ENCODE peak calls at places on chromosomes 13 and 19, in seven cellular contexts. X is IMR-90, N is psoas muscle, U is heart right ventricle, F is pancreas, C is heart left ventricle, A is GM23338. H is an unnamed sample.

GRCh38 chr13:31036717-31037116 is 104.3 kb downstream of the TEX26 start:
- ATAC-seq in X (no peak), N (no peak), U (no peak), F (no peak), C (no peak), A (no peak), H (no peak)

GRCh38 chr19:14796021-14796420 is 17.7 kb upstream of the ADGRE2 start:
- ATAC-seq in X (no peak), N (no peak), U (no peak), F (no peak), C (no peak), A (no peak), H (no peak)

GRCh38 chr19:3576696-3577443 is 4.1 kb downstream of the HMG20B start:
- ATAC-seq in X (no peak), N (peak), U (peak), F (no peak), C (peak), A (peak), H (peak)

GRCh38 chr13:109694972-109695371 is 91.4 kb downstream of the IRS2 start:
- ATAC-seq in X (no peak), N (no peak), U (no peak), F (no peak), C (no peak), A (no peak), H (no peak)

GRCh38 chr19:21138130-21138529 is 3.7 kb upstream of the ZNF431 start:
- ATAC-seq in X (no peak), N (no peak), U (no peak), F (no peak), C (no peak), A (no peak), H (no peak)

GRCh38 chr13:40271511-40271910 is 394.9 kb downstream of the FOXO1 start:
- ATAC-seq in X (no peak), N (peak), U (peak), F (peak), C (peak), A (peak), H (peak)

GRCh38 chr13:27907139-27907787 is 12.5 kb upstream of the PDX1 start:
- ATAC-seq in X (no peak), N (no peak), U (no peak), F (no peak), C (no peak), A (no peak), H (no peak)

GRCh38 chr13:76632388-76633044 is 253.7 kb downstream of the KCTD12 start:
- ATAC-seq in X (peak), N (no peak), U (no peak), F (no peak), C (no peak), A (peak), H (no peak)

GRCh38 chr19:8557637-8558238 is 19.5 kb downstream of the MYO1F start:
- ATAC-seq in X (peak), N (no peak), U (peak), F (no peak), C (no peak), A (no peak), H (no peak)

GRCh38 chr13:35378939-35379338 is 97.5 kb downstream of the MAB21L1 start:
- ATAC-seq in X (peak), N (no peak), U (no peak), F (no peak), C (no peak), A (no peak), H (no peak)

GRCh38 chr13:79469608-79470007 is 11.3 kb upstream of the NDFIP2 start:
- ATAC-seq in X (no peak), N (no peak), U (no peak), F (no peak), C (no peak), A (no peak), H (no peak)

GRCh38 chr19:17450264-17451075 is 2.0 kb upstream of the TMEM221 start:
- ATAC-seq in X (no peak), N (no peak), U (no peak), F (no peak), C (no peak), A (no peak), H (no peak)

GRCh38 chr13:49450105-49450819 is 6.2 kb downstream of the SETDB2 start:
- ATAC-seq in X (no peak), N (no peak), U (no peak), F (no peak), C (no peak), A (no peak), H (no peak)

GRCh38 chr19:18809149-18809978 is 18.3 kb upstream of the COMP start:
- ATAC-seq in X (peak), N (peak), U (peak), F (no peak), C (peak), A (no peak), H (peak)

GRCh38 chr19:41698746-41699230 is 9.6 kb upstream of the CEACAM5 start:
- ATAC-seq in X (no peak), N (no peak), U (no peak), F (peak), C (no peak), A (no peak), H (no peak)

GRCh38 chr13:76289558-76289957 is 596.6 kb downstream of the KCTD12 start:
- ATAC-seq in X (no peak), N (no peak), U (no peak), F (no peak), C (no peak), A (no peak), H (no peak)

GRCh38 chr13:60261432-60262351 is 98.0 kb upstream of the DIAPH3 start:
- ATAC-seq in X (no peak), N (no peak), U (no peak), F (peak), C (no peak), A (peak), H (no peak)

GRCh38 chr13:98548230-98548629 is 28.7 kb downstream of the STK24 start:
- ATAC-seq in X (no peak), N (peak), U (no peak), F (no peak), C (no peak), A (no peak), H (no peak)

GRCh38 chr13:37187611-37188010 is 82.1 kb upstream of the CSNK1A1L start:
- ATAC-seq in X (no peak), N (no peak), U (no peak), F (no peak), C (no peak), A (no peak), H (no peak)

GRCh38 chr19:28964500-28964899 is 248.5 kb downstream of the UQCRFS1 start:
- ATAC-seq in X (no peak), N (no peak), U (no peak), F (no peak), C (peak), A (no peak), H (no peak)

DNA sequence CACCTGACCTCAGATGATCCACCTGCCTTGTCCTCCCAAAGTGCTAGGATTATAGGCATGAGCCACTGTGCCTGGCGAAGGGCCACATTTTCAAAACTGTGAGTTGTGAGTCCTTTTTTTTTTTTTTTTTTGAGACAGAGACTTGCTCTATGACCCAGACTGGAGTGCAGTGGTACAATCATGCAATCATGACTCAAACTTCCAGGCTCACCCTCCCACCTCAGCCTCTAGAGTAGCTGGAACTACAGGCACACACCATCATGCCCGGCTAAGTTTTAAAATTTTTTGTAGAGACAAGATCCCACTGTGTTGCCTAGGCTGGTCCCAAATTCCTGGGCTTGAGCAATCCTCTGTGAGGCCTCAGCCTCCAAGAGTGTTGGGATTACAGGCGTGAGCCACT is 3.8 kb upstream of the MYPOP start:
- ATAC-seq in X (no peak), N (no peak), U (no peak), F (no peak), C (no peak), A (no peak), H (no peak)
- H3K27ac ChIP-seq in X (no peak), N (no peak), U (no peak), F (no peak), C (no peak), A (no peak), H (no peak)

DNA sequence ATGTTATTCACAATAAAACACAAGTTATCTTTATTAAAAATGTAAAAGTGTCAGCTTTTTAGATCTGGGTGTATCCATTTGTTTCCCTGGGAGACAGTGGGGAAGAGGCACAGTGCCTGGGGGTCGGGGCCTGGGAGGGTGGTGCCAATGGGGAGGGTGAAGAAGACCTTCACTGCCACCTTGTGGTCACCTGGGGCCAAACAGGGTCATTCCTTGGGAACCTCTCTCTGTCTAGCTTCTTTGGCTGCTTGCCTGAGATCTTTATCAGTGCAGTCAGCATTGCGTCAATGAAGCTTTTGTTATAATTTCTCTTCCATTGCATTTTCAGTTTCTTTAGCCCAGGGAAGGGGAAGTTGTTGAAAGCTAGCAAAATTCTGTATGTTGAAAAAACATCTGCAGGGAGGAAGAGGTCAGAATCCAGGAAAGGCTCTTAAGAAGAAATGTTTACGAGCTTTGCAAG is 39.1 kb downstream of the PCDH8 start:
- ATAC-seq in X (peak), N (no peak), U (peak), F (peak), C (peak), A (peak), H (no peak)
- TF ChIP-seq CTCF in X (peak), N (peak), U (peak), F (peak), C (peak), A (peak), H (no peak)

GRCh38 chr19:55347442-55348009 is 7.0 kb downstream of the COX6B2 start:
- ATAC-seq in X (no peak), N (no peak), U (no peak), F (no peak), C (no peak), A (no peak), H (no peak)

GRCh38 chr19:55344444-55344843 is 4.8 kb downstream of the KMT5C start:
- ATAC-seq in X (no peak), N (no peak), U (no peak), F (no peak), C (no peak), A (no peak), H (no peak)

GRCh38 chr19:55345818-55346724 is 6.4 kb downstream of the KMT5C start:
- ATAC-seq in X (no peak), N (peak), U (peak), F (no peak), C (peak), A (no peak), H (peak)

GRCh38 chr19:55346725-55347441 is 7.2 kb downstream of the KMT5C start:
- ATAC-seq in X (no peak), N (peak), U (no peak), F (no peak), C (no peak), A (no peak), H (peak)

GRCh38 chr19:55345101-55345817 is 5.6 kb downstream of the KMT5C start:
- ATAC-seq in X (no peak), N (no peak), U (no peak), F (no peak), C (no peak), A (no peak), H (no peak)
- H3K27ac ChIP-seq in X (no peak), N (no peak), U (no peak), F (no peak), C (no peak), A (no peak), H (no peak)

GRCh38 chr19:2479556-2480194 is 3.7 kb downstream of the GADD45B start:
- ATAC-seq in X (no peak), N (no peak), U (no peak), F (no peak), C (no peak), A (peak), H (no peak)
- TF ChIP-seq CTCF in X (no peak), N (no peak), U (no peak), F (no peak), C (no peak), A (no peak), H (peak)

H was measured in gastroesophageal sphincter.